ENCODE peak calls at places on chromosomes 2 and 18, in nine cellular contexts. One of them, this sample, is unnamed.

GRCh38 chr2:233311241-233311926 is 3.8 kb downstream of the SAG start:
- DNase-seq in right lobe of liver: no peak
- DNase-seq in IMR-90: no peak
- DNase-seq in A549: no peak
- DNase-seq in esophagus squamous epithelium: no peak
- DNase-seq in stomach: no peak
- DNase-seq in HCT116: no peak
- DNase-seq in breast epithelium: no peak
- DNase-seq in transverse colon: no peak
- DNase-seq in this sample: no peak

GRCh38 chr2:29786361-29786760 is 135.0 kb downstream of the ALK start:
- DNase-seq in right lobe of liver: no peak
- DNase-seq in IMR-90: no peak
- DNase-seq in A549: no peak
- DNase-seq in esophagus squamous epithelium: no peak
- DNase-seq in stomach: peak; percentile 74
- DNase-seq in HCT116: no peak
- DNase-seq in breast epithelium: no peak
- DNase-seq in transverse colon: no peak
- DNase-seq in this sample: no peak

GRCh38 chr2:199830531-199830930 is 20.5 kb downstream of the FTCDNL1 start:
- DNase-seq in right lobe of liver: no peak
- DNase-seq in IMR-90: no peak
- DNase-seq in A549: no peak
- DNase-seq in esophagus squamous epithelium: no peak
- DNase-seq in stomach: no peak
- DNase-seq in HCT116: no peak
- DNase-seq in breast epithelium: no peak
- DNase-seq in transverse colon: no peak
- DNase-seq in this sample: no peak

GRCh38 chr2:6909431-6910385 is 7.5 kb upstream of the RNF144A start:
- DNase-seq in right lobe of liver: no peak
- DNase-seq in IMR-90: no peak
- DNase-seq in A549: no peak
- DNase-seq in esophagus squamous epithelium: no peak
- DNase-seq in stomach: no peak
- DNase-seq in HCT116: no peak
- DNase-seq in breast epithelium: no peak
- DNase-seq in transverse colon: no peak
- DNase-seq in this sample: no peak

GRCh38 chr2:12452211-12452610 is 264.5 kb upstream of the TRIB2 start:
- DNase-seq in right lobe of liver: no peak
- DNase-seq in IMR-90: peak; percentile 96
- DNase-seq in A549: no peak
- DNase-seq in esophagus squamous epithelium: no peak
- DNase-seq in stomach: no peak
- DNase-seq in HCT116: no peak
- DNase-seq in breast epithelium: no peak
- DNase-seq in transverse colon: no peak
- DNase-seq in this sample: no peak

GRCh38 chr2:62724886-62725711 is 19.6 kb downstream of the EHBP1 start:
- DNase-seq in right lobe of liver: no peak
- DNase-seq in IMR-90: no peak
- DNase-seq in A549: peak; percentile 46
- DNase-seq in esophagus squamous epithelium: no peak
- DNase-seq in stomach: peak; percentile 40
- DNase-seq in HCT116: peak; percentile 22
- DNase-seq in breast epithelium: no peak
- DNase-seq in transverse colon: peak; percentile 26
- DNase-seq in this sample: no peak

GRCh38 chr2:126662623-126663022 is 6.7 kb downstream of the GYPC start:
- DNase-seq in right lobe of liver: no peak
- DNase-seq in IMR-90: no peak
- DNase-seq in A549: no peak
- DNase-seq in esophagus squamous epithelium: no peak
- DNase-seq in stomach: no peak
- DNase-seq in HCT116: no peak
- DNase-seq in breast epithelium: no peak
- DNase-seq in transverse colon: no peak
- DNase-seq in this sample: no peak

GRCh38 chr2:65161551-65162100 is 31.7 kb upstream of the RAB1A start:
- DNase-seq in right lobe of liver: no peak
- DNase-seq in IMR-90: no peak
- DNase-seq in A549: no peak
- DNase-seq in esophagus squamous epithelium: no peak
- DNase-seq in stomach: no peak
- DNase-seq in HCT116: no peak
- DNase-seq in breast epithelium: no peak
- DNase-seq in transverse colon: peak; percentile 33
- DNase-seq in this sample: no peak

GRCh38 chr18:4870177-4870773 is 326.8 kb downstream of the AKAIN1 start:
- DNase-seq in right lobe of liver: no peak
- DNase-seq in IMR-90: no peak
- DNase-seq in A549: no peak
- DNase-seq in esophagus squamous epithelium: no peak
- DNase-seq in stomach: no peak
- DNase-seq in HCT116: no peak
- DNase-seq in breast epithelium: no peak
- DNase-seq in transverse colon: no peak
- DNase-seq in this sample: no peak

GRCh38 chr18:9839806-9840205 is 46.0 kb upstream of the TXNDC2 start:
- DNase-seq in right lobe of liver: no peak
- DNase-seq in IMR-90: peak; percentile 7
- DNase-seq in A549: no peak
- DNase-seq in esophagus squamous epithelium: no peak
- DNase-seq in stomach: no peak
- DNase-seq in HCT116: no peak
- DNase-seq in breast epithelium: no peak
- DNase-seq in transverse colon: no peak
- DNase-seq in this sample: no peak

GRCh38 chr2:31347788-31348187 is 66.8 kb downstream of the XDH start:
- DNase-seq in right lobe of liver: no peak
- DNase-seq in IMR-90: peak; percentile 91
- DNase-seq in A549: no peak
- DNase-seq in esophagus squamous epithelium: no peak
- DNase-seq in stomach: no peak
- DNase-seq in HCT116: no peak
- DNase-seq in breast epithelium: no peak
- DNase-seq in transverse colon: no peak
- DNase-seq in this sample: no peak

GRCh38 chr2:200590090-200590489 is 4.3 kb downstream of the AOX1 start:
- DNase-seq in right lobe of liver: no peak
- DNase-seq in IMR-90: no peak
- DNase-seq in A549: no peak
- DNase-seq in esophagus squamous epithelium: no peak
- DNase-seq in stomach: no peak
- DNase-seq in HCT116: no peak
- DNase-seq in breast epithelium: no peak
- DNase-seq in transverse colon: no peak
- DNase-seq in this sample: peak; percentile 77

GRCh38 chr2:177165731-177166711 is 46.6 kb upstream of the HNRNPA3 start:
- DNase-seq in right lobe of liver: no peak
- DNase-seq in IMR-90: peak; percentile 40
- DNase-seq in A549: no peak
- DNase-seq in esophagus squamous epithelium: no peak
- DNase-seq in stomach: no peak
- DNase-seq in HCT116: no peak
- DNase-seq in breast epithelium: no peak
- DNase-seq in transverse colon: peak; percentile 22
- DNase-seq in this sample: no peak
- TF ChIP-seq POLR2A in right lobe of liver: no peak
- TF ChIP-seq POLR2A in IMR-90: no peak
- TF ChIP-seq POLR2A in A549: no peak
- TF ChIP-seq POLR2A in esophagus squamous epithelium: no peak
- TF ChIP-seq POLR2A in stomach: no peak
- TF ChIP-seq POLR2A in HCT116: no peak
- TF ChIP-seq POLR2A in breast epithelium: no peak
- TF ChIP-seq POLR2A in transverse colon: peak; percentile 29
- TF ChIP-seq POLR2A in this sample: no peak

GRCh38 chr18:78719821-78720220 is 259.8 kb upstream of the SALL3 start:
- DNase-seq in right lobe of liver: peak; percentile 24
- DNase-seq in IMR-90: no peak
- DNase-seq in A549: no peak
- DNase-seq in esophagus squamous epithelium: no peak
- DNase-seq in stomach: no peak
- DNase-seq in HCT116: no peak
- DNase-seq in breast epithelium: peak; percentile 20
- DNase-seq in transverse colon: no peak
- DNase-seq in this sample: no peak

GRCh38 chr18:78721281-78721949 is 258.2 kb upstream of the SALL3 start:
- DNase-seq in right lobe of liver: peak; percentile 24
- DNase-seq in IMR-90: no peak
- DNase-seq in A549: no peak
- DNase-seq in esophagus squamous epithelium: no peak
- DNase-seq in stomach: no peak
- DNase-seq in HCT116: no peak
- DNase-seq in breast epithelium: no peak
- DNase-seq in transverse colon: no peak
- DNase-seq in this sample: no peak

GRCh38 chr18:78722391-78722790 is 257.2 kb upstream of the SALL3 start:
- DNase-seq in right lobe of liver: no peak
- DNase-seq in IMR-90: no peak
- DNase-seq in A549: no peak
- DNase-seq in esophagus squamous epithelium: no peak
- DNase-seq in stomach: no peak
- DNase-seq in HCT116: no peak
- DNase-seq in breast epithelium: no peak
- DNase-seq in transverse colon: no peak
- DNase-seq in this sample: no peak

GRCh38 chr18:78721986-78722385 is 257.6 kb upstream of the SALL3 start:
- DNase-seq in right lobe of liver: peak; percentile 20
- DNase-seq in IMR-90: no peak
- DNase-seq in A549: no peak
- DNase-seq in esophagus squamous epithelium: no peak
- DNase-seq in stomach: no peak
- DNase-seq in HCT116: no peak
- DNase-seq in breast epithelium: no peak
- DNase-seq in transverse colon: no peak
- DNase-seq in this sample: no peak

DNA sequence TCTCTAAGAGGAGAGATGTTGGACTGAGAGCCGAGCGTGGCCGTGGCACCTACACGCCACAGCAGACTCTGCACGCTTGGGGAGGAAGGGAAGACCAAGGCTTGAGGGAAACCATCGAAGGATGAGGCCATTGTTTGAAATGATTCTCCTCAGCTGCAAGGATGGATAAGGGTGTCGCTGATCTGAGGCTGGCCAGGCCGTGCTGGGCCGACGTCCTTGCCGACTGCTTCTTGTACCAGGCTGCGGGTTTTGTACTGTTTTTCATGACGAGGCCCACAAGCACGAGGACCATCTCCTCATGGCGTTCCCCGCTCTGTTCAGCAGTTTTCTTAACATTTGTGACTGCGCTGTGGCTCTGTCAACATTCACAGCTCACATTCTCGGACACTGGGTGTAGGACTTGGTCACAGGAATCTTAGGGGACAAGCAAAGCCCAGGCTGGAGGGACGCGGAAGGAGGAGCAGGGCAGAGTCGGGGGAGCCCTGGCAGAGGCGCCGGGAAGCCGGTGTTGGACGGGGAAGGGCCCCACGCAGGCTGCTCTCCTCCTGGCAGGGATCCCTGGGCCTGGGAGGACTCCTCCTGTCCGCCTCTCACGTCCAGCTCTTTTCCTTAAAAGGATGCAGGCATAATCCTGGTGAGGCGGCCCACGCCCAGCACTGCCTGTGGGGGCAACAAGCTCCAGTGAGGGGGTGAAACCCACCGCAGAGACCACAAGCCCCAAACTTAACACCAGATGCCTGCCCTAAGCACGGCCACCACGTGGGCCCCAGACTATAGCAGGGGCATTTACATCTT is 259.0 kb upstream of the SALL3 start:
- DNase-seq in right lobe of liver: peak; percentile 41
- DNase-seq in IMR-90: no peak
- DNase-seq in A549: no peak
- DNase-seq in esophagus squamous epithelium: no peak
- DNase-seq in stomach: no peak
- DNase-seq in HCT116: no peak
- DNase-seq in breast epithelium: peak; percentile 41
- DNase-seq in transverse colon: no peak
- DNase-seq in this sample: no peak
- H3K9me3 ChIP-seq in right lobe of liver: no peaks in the 10 kb centered on the region
- H3K9me3 ChIP-seq in IMR-90: peaks cover 61% of the 10 kb centered on the region
- H3K9me3 ChIP-seq in A549: no peaks in the 10 kb centered on the region
- H3K9me3 ChIP-seq in esophagus squamous epithelium: no peaks in the 10 kb centered on the region
- H3K9me3 ChIP-seq in stomach: no peaks in the 10 kb centered on the region
- H3K9me3 ChIP-seq in HCT116: no peaks in the 10 kb centered on the region
- H3K9me3 ChIP-seq in breast epithelium: no peaks in the 10 kb centered on the region
- H3K9me3 ChIP-seq in transverse colon: no peaks in the 10 kb centered on the region
- H3K9me3 ChIP-seq in this sample: no peaks in the 10 kb centered on the region

DNA sequence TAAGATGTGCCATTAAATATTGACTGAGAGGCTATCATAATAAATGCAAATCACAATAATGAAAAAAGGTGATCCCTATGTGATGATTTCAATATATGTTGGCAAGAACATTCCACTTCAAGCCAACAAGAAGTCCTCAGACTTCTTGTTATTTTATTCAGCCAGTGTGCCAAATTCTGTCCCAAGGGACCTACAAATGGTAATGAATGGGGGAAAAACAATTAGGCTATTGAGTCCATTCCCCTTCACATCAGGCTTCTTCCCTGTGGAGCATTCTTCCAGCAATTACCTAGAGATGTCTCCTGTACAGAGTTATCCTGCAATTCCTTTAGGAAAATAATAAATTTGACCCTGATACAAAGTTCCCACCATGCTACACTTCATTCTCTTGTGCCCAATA is 144.4 kb downstream of the PIEZO2 start:
- DNase-seq in right lobe of liver: no peak
- DNase-seq in IMR-90: no peak
- DNase-seq in A549: no peak
- DNase-seq in esophagus squamous epithelium: no peak
- DNase-seq in stomach: no peak
- DNase-seq in HCT116: no peak
- DNase-seq in breast epithelium: no peak
- DNase-seq in transverse colon: no peak
- DNase-seq in this sample: peak; percentile 26
- H3K27ac ChIP-seq in right lobe of liver: peak overlapping the region; percentile 49
- H3K27ac ChIP-seq in IMR-90: peak overlapping the region; percentile 57
- H3K27ac ChIP-seq in A549: no peak overlapping the region
- H3K27ac ChIP-seq in esophagus squamous epithelium: peak overlapping the region; percentile 19
- H3K27ac ChIP-seq in stomach: peak overlapping the region; percentile 14
- H3K27ac ChIP-seq in HCT116: no peak overlapping the region
- H3K27ac ChIP-seq in breast epithelium: no peak overlapping the region
- H3K27ac ChIP-seq in transverse colon: peak overlapping the region; percentile 39
- H3K27ac ChIP-seq in this sample: no peak overlapping the region

DNA sequence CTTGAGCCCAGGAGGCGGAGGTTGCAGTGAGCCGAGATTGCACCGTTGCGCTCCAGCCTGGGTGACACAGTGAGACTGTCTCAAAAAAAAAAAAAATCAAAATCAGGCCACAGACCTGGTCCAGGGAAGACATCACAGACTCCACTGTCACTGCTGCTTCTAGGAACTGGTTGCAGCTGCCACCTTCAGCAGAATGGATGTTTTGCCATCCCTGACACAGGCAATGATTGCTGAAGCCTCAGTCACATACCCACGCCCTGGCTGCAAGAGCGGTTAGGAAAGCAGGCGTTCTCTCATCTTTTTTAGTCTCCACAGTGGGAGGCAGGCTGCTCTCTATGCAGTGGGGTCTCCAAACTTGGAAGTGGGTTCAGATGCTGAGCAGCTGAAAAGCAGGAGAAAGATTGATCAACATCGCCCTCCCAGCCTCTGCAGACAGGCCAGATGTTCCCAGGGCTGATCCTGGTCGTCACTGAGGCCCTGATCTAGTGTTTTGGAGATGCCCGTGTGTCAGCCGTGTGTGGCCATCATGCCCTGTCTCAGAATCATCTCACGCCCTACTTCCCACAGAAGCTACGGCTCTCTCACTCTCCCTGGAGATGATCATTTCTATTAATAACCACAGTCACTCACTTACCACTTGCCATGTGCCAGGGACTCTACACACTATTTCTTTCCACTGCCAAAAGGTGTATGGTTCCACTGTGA is 91.8 kb downstream of the PLB1 start:
- DNase-seq in right lobe of liver: no peak
- DNase-seq in IMR-90: no peak
- DNase-seq in A549: no peak
- DNase-seq in esophagus squamous epithelium: no peak
- DNase-seq in stomach: no peak
- DNase-seq in HCT116: no peak
- DNase-seq in breast epithelium: no peak
- DNase-seq in transverse colon: no peak
- DNase-seq in this sample: no peak
- TF ChIP-seq POLR2A in right lobe of liver: no peak
- TF ChIP-seq POLR2A in IMR-90: no peak
- TF ChIP-seq POLR2A in A549: no peak
- TF ChIP-seq POLR2A in esophagus squamous epithelium: no peak
- TF ChIP-seq POLR2A in stomach: no peak
- TF ChIP-seq POLR2A in HCT116: no peak
- TF ChIP-seq POLR2A in breast epithelium: no peak
- TF ChIP-seq POLR2A in transverse colon: no peak
- TF ChIP-seq POLR2A in this sample: no peak